ENCODE peak calls at places on chromosome 11, in four cellular contexts. R is HCT116, A is K562, U is HepG2. O is an unnamed sample.

GRCh38 chr11:60719406-60719805 is 5.1 kb upstream of the MS4A18 start:
- DNase-seq in R (no peak), U (no peak), A (no peak), O (no peak)

GRCh38 chr11:117547911-117548310 is 220.3 kb downstream of the CEP164 start:
- DNase-seq in A (no peak), R (no peak), U (no peak), O (no peak)

GRCh38 chr11:70751142-70751734 is 352.9 kb downstream of the CTTN start:
- DNase-seq in A (no peak), R (no peak), U (no peak), O (no peak)

GRCh38 chr11:24437123-24437522 is 59.7 kb upstream of the LUZP2 start:
- DNase-seq in R (no peak), A (no peak), U (no peak), O (no peak)

GRCh38 chr11:116729501-116730240 is 43.1 kb downstream of the BUD13 start:
- DNase-seq in U (no peak), R (no peak), A (no peak), O (no peak)

GRCh38 chr11:1762537-1763302 is 1.0 kb downstream of the CTSD start:
- DNase-seq in R (peak; percentile 19), A (peak; percentile 65), U (peak; percentile 83), O (no peak)

GRCh38 chr11:34840736-34841386 is 75.3 kb downstream of the APIP start:
- DNase-seq in U (peak; percentile 57), R (peak; percentile 62), A (peak; percentile 40), O (peak; percentile 12)

GRCh38 chr11:130580372-130580771 is 131.9 kb downstream of the ADAMTS15 start:
- DNase-seq in U (no peak), R (peak; percentile 21), A (no peak), O (no peak)

GRCh38 chr11:93005239-93005638 is 35.8 kb downstream of the MTNR1B start:
- DNase-seq in U (no peak), A (no peak), R (no peak), O (no peak)

GRCh38 chr11:78961938-78962701 is 387.5 kb upstream of the NARS2 start:
- DNase-seq in R (no peak), U (no peak), A (peak; percentile 48), O (no peak)

GRCh38 chr11:81004576-81004975 is 1563.7 kb upstream of the TENM4 start:
- DNase-seq in U (no peak), A (no peak), R (no peak), O (no peak)

GRCh38 chr11:101128571-101129202 is 926 bp downstream of the PGR start:
- DNase-seq in A (peak; percentile 24), R (no peak), U (no peak), O (no peak)

GRCh38 chr11:117058761-117059233 is 39.4 kb downstream of the SIK3 start:
- DNase-seq in U (no peak), A (no peak), R (no peak), O (no peak)

GRCh38 chr11:13140028-13140870 is 131.1 kb downstream of the RASSF10 start:
- DNase-seq in R (no peak), A (no peak), U (peak; percentile 100), O (no peak)

GRCh38 chr11:57568330-57568766 is 876 bp upstream of the UBE2L6 start:
- DNase-seq in R (peak; percentile 56), A (no peak), U (peak; percentile 49), O (peak; percentile 47)

GRCh38 chr11:2092956-2093412 is 46.2 kb downstream of the IGF2 start:
- DNase-seq in A (no peak), R (no peak), U (no peak), O (no peak)

GRCh38 chr11:123362941-123363340 is 67.1 kb upstream of the GRAMD1B start:
- DNase-seq in U (no peak), R (no peak), A (no peak), O (no peak)

DNA sequence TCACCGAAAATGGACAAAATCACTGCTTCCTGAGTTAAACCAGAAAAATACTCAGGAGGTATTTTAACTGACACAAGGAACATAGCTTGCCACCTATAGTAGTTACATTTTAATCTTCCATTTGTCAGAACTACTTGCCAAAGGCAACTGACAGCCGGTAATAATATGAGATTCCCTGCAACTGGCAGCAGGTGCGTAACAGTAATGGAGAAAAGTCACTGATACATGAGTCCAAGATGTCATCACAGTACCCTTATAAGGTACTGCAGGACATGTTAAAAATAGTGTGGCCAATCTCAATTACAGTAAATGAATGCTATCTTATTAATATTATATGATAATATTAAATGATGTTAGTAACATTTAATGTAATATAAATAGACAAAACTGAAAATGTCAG is 21.1 kb upstream of the ARHGAP32 start:
- DNase-seq in A (no peak), U (no peak), R (no peak), O (no peak)
- H3K4me1 ChIP-seq in A (no peaks in the 10 kb centered on the region), U (peaks cover 19% of the 10 kb centered on the region), R (no peaks in the 10 kb centered on the region), O (peaks cover 22% of the 10 kb centered on the region)

GRCh38 chr11:74592441-74593362 is at the start of gene POLD3:
- DNase-seq in A (peak; percentile 90), U (peak; percentile 83), R (peak; percentile 79), O (peak; percentile 76)

GRCh38 chr11:74593463-74593862 is 1.1 kb downstream of the POLD3 start:
- DNase-seq in R (no peak), A (no peak), U (peak; percentile 74), O (no peak)

GRCh38 chr11:74592063-74592440 is 330 bp upstream of the POLD3 start:
- DNase-seq in R (no peak), U (no peak), A (no peak), O (no peak)
- TF ChIP-seq TCF7L2 in R (no peak), U (no peak), A (no peak), O (no peak)

DNA sequence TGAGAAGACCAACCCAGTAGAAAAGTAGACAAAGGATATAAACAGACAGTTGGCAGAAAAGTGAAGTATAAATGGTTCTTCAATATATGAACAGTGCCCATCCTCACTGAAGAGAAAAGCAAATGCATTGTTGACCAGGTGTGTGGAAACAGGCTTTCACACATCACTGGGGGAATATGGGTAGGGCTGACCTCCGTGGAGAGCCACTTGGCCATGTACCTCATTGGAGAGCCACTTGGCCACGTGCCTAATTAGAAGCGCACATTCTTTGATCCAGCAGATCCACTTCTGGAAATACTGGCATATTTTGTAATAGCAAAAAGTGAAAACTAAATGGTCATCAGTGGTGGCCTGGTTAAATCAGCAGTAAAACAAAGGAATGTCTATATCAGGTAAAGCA is 43.2 kb downstream of the PPP6R3 start:
- DNase-seq in R (no peak), A (no peak), U (no peak), O (no peak)
- H3K4me1 ChIP-seq in R (no peaks in the 10 kb centered on the region), A (peaks cover 12% of the 10 kb centered on the region), U (peaks cover 16% of the 10 kb centered on the region), O (peaks cover 50% of the 10 kb centered on the region)

DNA sequence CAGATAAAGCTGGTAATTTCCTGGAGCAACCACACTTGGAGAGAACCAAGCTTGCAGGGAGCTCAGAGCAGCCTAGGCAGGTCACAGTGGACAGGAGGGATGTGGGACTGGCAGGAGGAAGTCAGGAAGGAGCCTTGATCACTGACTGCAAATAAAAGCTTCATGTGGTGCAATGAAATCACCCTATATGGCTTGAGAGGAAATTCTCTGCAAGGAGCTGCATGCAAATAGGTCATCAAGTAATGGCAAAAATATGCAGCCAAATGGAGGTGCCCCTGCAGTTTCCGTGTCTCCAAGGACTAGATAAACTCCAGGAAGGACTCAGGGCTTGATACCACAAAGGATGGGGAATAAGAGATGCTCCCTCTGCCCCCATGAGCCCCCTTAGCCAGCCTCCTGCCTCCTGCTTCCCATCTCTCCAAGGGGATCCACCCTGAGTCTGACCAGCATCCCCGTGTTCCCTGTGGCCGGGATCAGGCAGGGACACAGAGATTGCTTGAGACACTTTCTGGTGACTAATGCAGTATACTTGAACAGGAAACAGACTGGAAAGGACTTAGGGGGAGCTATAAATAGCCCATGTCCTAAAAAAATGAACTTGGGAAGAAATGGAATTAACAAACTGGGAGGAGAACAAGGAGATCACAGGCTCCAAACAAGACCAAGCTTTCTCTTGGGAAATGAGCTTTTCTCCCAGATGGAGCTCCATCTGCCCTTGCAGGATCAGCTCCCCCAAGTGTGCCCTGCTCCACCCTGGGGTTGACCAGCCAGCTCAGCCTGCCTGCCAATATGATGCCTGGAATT is 23.9 kb upstream of the MICAL2 start:
- DNase-seq in R (peak; percentile 63), U (peak; percentile 37), A (no peak), O (peak; percentile 87)
- TF ChIP-seq TCF7L2 in R (no peak), U (no peak), A (no peak), O (no peak)

DNA sequence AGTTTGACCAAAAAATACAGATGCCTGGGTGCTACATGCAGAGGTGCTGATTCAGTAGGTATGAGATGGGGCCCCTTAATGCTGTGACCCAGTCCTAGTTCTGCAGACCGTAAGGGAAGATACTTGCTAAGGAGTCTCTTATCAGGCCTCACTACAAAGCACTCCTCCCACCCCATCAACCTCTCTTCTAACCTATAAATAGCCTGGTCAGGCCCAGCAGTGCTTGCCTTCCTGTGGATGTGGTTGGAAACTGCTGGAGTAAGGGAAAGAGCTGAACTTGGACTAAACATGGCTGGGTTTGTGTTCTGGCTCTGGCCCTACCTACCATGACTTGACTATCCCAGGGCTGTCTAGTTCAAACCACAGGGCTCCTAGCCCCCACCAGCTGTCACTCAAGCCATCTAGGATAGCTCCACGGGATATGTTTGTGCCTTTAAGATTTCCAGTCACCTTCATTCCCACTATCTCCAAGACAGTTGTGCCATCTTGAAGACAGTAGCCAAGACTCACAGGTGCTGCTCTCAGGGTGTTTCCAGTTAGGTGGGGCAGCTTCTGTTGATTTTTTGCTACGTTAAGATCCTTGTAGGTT is 9.5 kb upstream of the DKK3 start:
- DNase-seq in A (peak; percentile 25), R (no peak), U (no peak), O (no peak)
- H3K4me1 ChIP-seq in A (no peaks in the 10 kb centered on the region), R (no peaks in the 10 kb centered on the region), U (peaks cover 13% of the 10 kb centered on the region), O (peaks cover 7% of the 10 kb centered on the region)

DNA sequence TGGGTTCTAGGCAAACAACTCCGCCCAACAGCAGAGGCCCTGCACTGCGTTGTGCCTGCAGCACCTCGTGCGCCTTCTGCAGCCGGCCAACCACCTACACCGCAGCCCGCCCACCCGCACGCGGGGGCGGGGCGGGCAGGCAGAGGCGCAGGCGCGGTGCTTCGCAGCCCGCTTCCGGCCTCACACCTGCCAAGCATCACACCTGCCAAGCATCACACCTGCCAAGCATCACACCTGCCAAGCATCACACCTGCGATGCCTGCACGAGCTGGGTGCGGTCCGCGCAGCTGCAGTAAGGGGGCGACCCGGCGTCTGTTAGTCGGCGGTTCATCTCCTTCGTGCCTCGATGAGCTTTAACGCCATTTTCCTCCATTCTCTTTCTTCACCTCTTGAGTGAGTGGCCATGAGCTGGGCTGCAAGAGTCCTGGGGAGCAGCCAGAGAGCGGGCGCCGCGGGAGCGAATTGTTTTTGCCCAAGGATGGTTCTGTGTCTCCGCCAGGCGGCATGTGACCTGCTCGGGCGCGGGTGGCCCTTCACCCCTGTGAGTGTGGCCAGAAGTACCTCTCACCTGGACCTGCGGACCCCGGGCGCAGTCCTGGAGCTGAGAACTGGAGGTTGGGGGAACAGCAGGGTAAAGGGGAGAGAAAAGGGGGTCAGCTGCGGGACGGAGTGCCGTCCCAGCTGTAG is at the start of gene LDHAL6A:
- DNase-seq in R (no peak), U (no peak), A (peak; percentile 17), O (no peak)
- TF ChIP-seq TCF7L2 in R (no peak), U (no peak), A (no peak), O (no peak)

DNA sequence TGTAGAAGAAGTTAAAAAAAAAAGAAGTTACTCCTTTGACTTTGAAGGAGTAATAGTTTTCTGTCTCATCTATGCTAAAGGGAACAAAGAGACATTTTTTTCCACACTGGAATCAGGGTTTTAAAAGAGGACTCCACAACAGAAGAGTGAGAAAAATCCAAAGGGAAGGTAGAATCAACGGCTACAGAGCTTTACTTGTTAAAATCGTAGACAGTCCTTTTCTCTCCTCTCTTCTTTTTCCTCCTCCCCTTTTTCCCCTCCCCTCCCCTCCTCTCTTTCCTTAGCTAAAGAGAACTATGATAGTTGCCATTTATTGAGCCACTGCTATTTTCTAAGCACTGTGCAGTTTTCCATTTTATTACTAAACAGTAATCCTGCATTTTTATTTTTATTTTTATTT is 29.2 kb downstream of the DDIAS start:
- DNase-seq in U (no peak), R (no peak), A (no peak), O (no peak)
- H3K4me1 ChIP-seq in U (no peaks in the 10 kb centered on the region), R (no peaks in the 10 kb centered on the region), A (no peaks in the 10 kb centered on the region), O (no peaks in the 10 kb centered on the region)

GRCh38 chr11:97729546-97730272 is 1291.0 kb upstream of the CNTN5 start:
- DNase-seq in A (no peak), R (no peak), U (no peak), O (no peak)
- TF ChIP-seq TCF7L2 in A (no peak), R (no peak), U (no peak), O (no peak)